ENCODE peak calls at places on chromosomes 4 and X, in eight cellular contexts. Q is right cardiac atrium; E is DND-41; N is lower lobe of right lung; X is left lung; O is H1; M is CD8-positive, alpha-beta T cell; K is neural progenitor cell. F is an unnamed sample. For H3K4me1, the result is how much of the 10 kb centered on the place peaks cover.

GRCh38 chrX:107718156-107718621 is 57.4 kb downstream of the TSC22D3 start:
- DNase-seq in Q (peak), E (peak), N (peak), X (peak), O (no peak), M (peak), K (peak), F (no peak)

GRCh38 chrX:12986886-12987285 is 12.0 kb downstream of the TMSB4X start:
- DNase-seq in Q (no peak), E (no peak), N (no peak), X (no peak), O (no peak), M (no peak), K (no peak), F (no peak)

GRCh38 chr4:76570141-76570989 is 135.3 kb downstream of the SHROOM3 start:
- DNase-seq in Q (no peak), E (no peak), N (no peak), X (no peak), O (no peak), M (no peak), K (no peak), F (no peak)

GRCh38 chr4:88592600-88593448 is 544 bp downstream of the HERC3 start:
- DNase-seq in Q (peak), E (peak), N (peak), X (peak), O (no peak), M (peak), K (peak), F (peak)

GRCh38 chr4:16270654-16271328 is 44.5 kb upstream of the TAPT1 start:
- DNase-seq in Q (no peak), E (no peak), N (no peak), X (no peak), O (no peak), M (no peak), K (peak), F (no peak)

GRCh38 chr4:89514811-89515210 is 207.2 kb upstream of the GPRIN3 start:
- DNase-seq in Q (no peak), E (no peak), N (no peak), X (no peak), O (no peak), M (no peak), K (no peak), F (no peak)

GRCh38 chr4:28774344-28774743 is 1913.7 kb downstream of the STIM2 start:
- DNase-seq in Q (no peak), E (no peak), N (no peak), X (no peak), O (no peak), M (no peak), K (no peak), F (no peak)

GRCh38 chr4:133465022-133465421 is 315.9 kb downstream of the PCDH10 start:
- DNase-seq in Q (no peak), E (no peak), N (no peak), X (no peak), O (no peak), M (no peak), K (no peak), F (no peak)

GRCh38 chrX:18946157-18946556 is 37.8 kb downstream of the PHKA2 start:
- DNase-seq in Q (no peak), E (no peak), N (no peak), X (no peak), O (no peak), M (no peak), K (no peak), F (no peak)

GRCh38 chrX:39678914-39679313 is 418.8 kb downstream of the BCOR start:
- DNase-seq in Q (no peak), E (no peak), N (no peak), X (no peak), O (no peak), M (no peak), K (no peak), F (no peak)

GRCh38 chr4:72319596-72319995 is 249.4 kb downstream of the ADAMTS3 start:
- DNase-seq in Q (no peak), E (no peak), N (no peak), X (no peak), O (no peak), M (no peak), K (no peak), F (no peak)

GRCh38 chrX:47091149-47091775 is 13.0 kb downstream of the RGN start:
- DNase-seq in Q (no peak), E (no peak), N (no peak), X (no peak), O (no peak), M (no peak), K (peak), F (no peak)

GRCh38 chr4:189771696-189772361 is 168.8 kb upstream of the FRG1 start:
- DNase-seq in Q (no peak), E (peak), N (no peak), X (no peak), O (no peak), M (no peak), K (no peak), F (no peak)

GRCh38 chr4:52126946-52127345 is 75.8 kb downstream of the SPATA18 start:
- DNase-seq in Q (no peak), E (no peak), N (no peak), X (no peak), O (no peak), M (no peak), K (no peak), F (no peak)

GRCh38 chrX:106005684-106006083 is 32.8 kb downstream of the SERPINA7 start:
- DNase-seq in Q (no peak), E (no peak), N (no peak), X (no peak), O (no peak), M (no peak), K (no peak), F (no peak)
- H3K4me1 ChIP-seq in Q (under half), E (under half), N (under half), X (under half), O (under half), M (under half), K (under half), F (under half)

GRCh38 chr4:68877555-68877954 is 61.8 kb downstream of the UGT2B10 start:
- DNase-seq in Q (no peak), E (no peak), N (no peak), X (no peak), O (no peak), M (no peak), K (no peak), F (no peak)
- H3K4me3 ChIP-seq in Q (no peak), E (no peak), N (no peak), X (no peak), O (no peak), M (no peak), K (no peak), F (no peak)

GRCh38 chrX:15751160-15751819 is 13.2 kb downstream of the CA5B start:
- DNase-seq in Q (no peak), E (no peak), N (no peak), X (no peak), O (no peak), M (peak), K (no peak), F (no peak)
- H3K27ac ChIP-seq in Q (peak), E (no peak), N (peak), X (peak), O (no peak), M (peak), K (no peak), F (peak)

GRCh38 chr4:179328627-179329026 is 1886.4 kb upstream of the AGA start:
- DNase-seq in Q (no peak), E (no peak), N (no peak), X (no peak), O (no peak), M (no peak), K (no peak), F (no peak)

DNA sequence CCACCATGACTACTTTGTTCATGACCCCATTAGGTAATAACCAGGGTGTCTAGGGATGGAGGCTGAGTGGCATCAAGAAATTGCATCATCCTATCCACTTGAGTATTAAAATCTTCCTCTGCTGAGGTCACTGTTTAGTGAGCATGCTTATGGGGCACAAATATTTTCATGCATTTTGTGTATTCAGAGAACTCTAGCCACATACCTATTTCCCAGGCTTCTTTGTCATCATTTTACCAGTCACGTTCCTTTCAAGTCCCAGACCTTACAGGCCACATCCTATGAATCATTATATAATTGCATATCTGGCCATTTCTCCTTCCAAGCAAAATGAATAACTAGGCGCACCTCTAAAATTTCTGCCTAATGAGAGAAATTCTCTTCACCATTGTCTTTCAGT is 1882.9 kb upstream of the AGA start:
- DNase-seq in Q (no peak), E (no peak), N (no peak), X (no peak), O (no peak), M (no peak), K (no peak), F (no peak)
- H3K4me1 ChIP-seq in Q (under half), E (under half), N (under half), X (under half), O (under half), M (under half), K (under half), F (under half)

F was measured in upper lobe of right lung.